ENCODE peak calls at places on chromosomes 2 and 18, in seven cellular contexts. One of them, this sample, is unnamed.

GRCh38 chr2:10303174-10303633 is 500 bp downstream of the HPCAL1 start:
- DNase-seq in heart right ventricle: no peak
- DNase-seq in thoracic aorta: no peak
- DNase-seq in aorta: peak; percentile 63
- DNase-seq in iPS DF 6.9: no peak
- DNase-seq in tibial artery: no peak
- DNase-seq in mammary epithelial cell: peak; percentile 39
- DNase-seq in this sample: no peak

GRCh38 chr2:162317910-162318279 is 589 bp downstream of the IFIH1 start:
- DNase-seq in iPS DF 6.9: no peak
- DNase-seq in heart right ventricle: no peak
- DNase-seq in aorta: peak; percentile 51
- DNase-seq in mammary epithelial cell: peak; percentile 60
- DNase-seq in thoracic aorta: no peak
- DNase-seq in tibial artery: no peak
- DNase-seq in this sample: no peak

GRCh38 chr2:121360566-121361300 is 75.7 kb upstream of the TFCP2L1 start:
- DNase-seq in mammary epithelial cell: peak; percentile 87
- DNase-seq in aorta: peak; percentile 70
- DNase-seq in thoracic aorta: peak; percentile 27
- DNase-seq in iPS DF 6.9: no peak
- DNase-seq in tibial artery: no peak
- DNase-seq in heart right ventricle: no peak
- DNase-seq in this sample: no peak

GRCh38 chr2:178806543-178806942 is 680 bp downstream of the TTN start:
- DNase-seq in tibial artery: no peak
- DNase-seq in aorta: no peak
- DNase-seq in thoracic aorta: no peak
- DNase-seq in iPS DF 6.9: no peak
- DNase-seq in mammary epithelial cell: no peak
- DNase-seq in heart right ventricle: peak; percentile 35
- DNase-seq in this sample: no peak

GRCh38 chr2:47867205-47867604 is 39.1 kb downstream of the FBXO11 start:
- DNase-seq in mammary epithelial cell: peak; percentile 77
- DNase-seq in tibial artery: no peak
- DNase-seq in thoracic aorta: no peak
- DNase-seq in aorta: no peak
- DNase-seq in heart right ventricle: peak; percentile 75
- DNase-seq in iPS DF 6.9: no peak
- DNase-seq in this sample: no peak

GRCh38 chr18:11167778-11168177 is 18.4 kb upstream of the PIEZO2 start:
- DNase-seq in heart right ventricle: no peak
- DNase-seq in aorta: no peak
- DNase-seq in iPS DF 6.9: no peak
- DNase-seq in tibial artery: no peak
- DNase-seq in mammary epithelial cell: no peak
- DNase-seq in thoracic aorta: no peak
- DNase-seq in this sample: no peak

GRCh38 chr2:28469304-28469703 is 26.6 kb upstream of the PLB1 start:
- DNase-seq in heart right ventricle: no peak
- DNase-seq in mammary epithelial cell: no peak
- DNase-seq in iPS DF 6.9: no peak
- DNase-seq in tibial artery: no peak
- DNase-seq in aorta: no peak
- DNase-seq in thoracic aorta: no peak
- DNase-seq in this sample: no peak

GRCh38 chr2:161418715-161419337 is 2.7 kb downstream of the TBR1 start:
- DNase-seq in iPS DF 6.9: no peak
- DNase-seq in mammary epithelial cell: no peak
- DNase-seq in tibial artery: no peak
- DNase-seq in thoracic aorta: no peak
- DNase-seq in heart right ventricle: no peak
- DNase-seq in aorta: no peak
- DNase-seq in this sample: no peak

GRCh38 chr2:109663721-109664120 is 49.6 kb downstream of the SOWAHC start:
- DNase-seq in thoracic aorta: peak; percentile 62
- DNase-seq in heart right ventricle: peak; percentile 82
- DNase-seq in iPS DF 6.9: no peak
- DNase-seq in mammary epithelial cell: peak; percentile 90
- DNase-seq in aorta: peak; percentile 85
- DNase-seq in tibial artery: peak; percentile 77
- DNase-seq in this sample: no peak

GRCh38 chr2:109238580-109238979 is 109.6 kb downstream of the SH3RF3 start:
- DNase-seq in aorta: peak; percentile 88
- DNase-seq in mammary epithelial cell: peak; percentile 48
- DNase-seq in heart right ventricle: no peak
- DNase-seq in tibial artery: peak; percentile 87
- DNase-seq in thoracic aorta: peak; percentile 41
- DNase-seq in iPS DF 6.9: no peak
- DNase-seq in this sample: peak; percentile 25

GRCh38 chr18:73752965-73753364 is 394.7 kb downstream of the FBXO15 start:
- DNase-seq in tibial artery: no peak
- DNase-seq in thoracic aorta: no peak
- DNase-seq in heart right ventricle: no peak
- DNase-seq in mammary epithelial cell: no peak
- DNase-seq in aorta: no peak
- DNase-seq in iPS DF 6.9: no peak
- DNase-seq in this sample: no peak

GRCh38 chr2:205477016-205477705 is 205.1 kb upstream of the NRP2 start:
- DNase-seq in aorta: no peak
- DNase-seq in iPS DF 6.9: no peak
- DNase-seq in thoracic aorta: no peak
- DNase-seq in heart right ventricle: no peak
- DNase-seq in mammary epithelial cell: peak; percentile 10
- DNase-seq in tibial artery: no peak
- DNase-seq in this sample: no peak

GRCh38 chr18:49561377-49562193 is at the start of gene LIPG:
- DNase-seq in iPS DF 6.9: peak; percentile 88
- DNase-seq in mammary epithelial cell: peak; percentile 97
- DNase-seq in thoracic aorta: no peak
- DNase-seq in heart right ventricle: no peak
- DNase-seq in aorta: peak; percentile 47
- DNase-seq in tibial artery: no peak
- DNase-seq in this sample: peak; percentile 34

GRCh38 chr2:181471227-181471626 is 14.0 kb downstream of the ITGA4 start:
- DNase-seq in tibial artery: no peak
- DNase-seq in aorta: no peak
- DNase-seq in heart right ventricle: no peak
- DNase-seq in thoracic aorta: no peak
- DNase-seq in mammary epithelial cell: no peak
- DNase-seq in iPS DF 6.9: no peak
- DNase-seq in this sample: peak; percentile 61

DNA sequence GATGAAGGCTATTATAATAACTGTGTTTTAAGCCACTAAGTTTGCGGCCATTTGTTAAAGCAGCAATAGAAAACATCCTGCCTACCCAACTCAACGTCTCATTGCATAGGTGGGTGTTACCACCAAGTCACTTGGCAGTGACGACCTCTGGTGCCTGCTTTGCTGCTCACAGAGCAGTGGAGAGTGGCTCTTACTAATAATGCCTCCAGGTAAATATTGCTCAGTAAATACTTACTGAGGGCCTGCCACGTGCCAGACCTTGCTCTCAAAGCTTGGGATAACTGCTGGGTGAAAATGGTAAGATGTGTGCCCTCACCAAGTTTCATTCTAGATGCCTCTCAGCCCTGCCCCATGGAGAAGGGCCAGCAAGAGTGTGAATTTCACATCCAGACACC is 27.7 kb downstream of the ITGA6 start:
- DNase-seq in thoracic aorta: no peak
- DNase-seq in iPS DF 6.9: no peak
- DNase-seq in mammary epithelial cell: no peak
- DNase-seq in aorta: no peak
- DNase-seq in tibial artery: no peak
- DNase-seq in heart right ventricle: no peak
- DNase-seq in this sample: no peak
- H3K27ac ChIP-seq in thoracic aorta: no peak overlapping the region
- H3K27ac ChIP-seq in iPS DF 6.9: no peak overlapping the region
- H3K27ac ChIP-seq in mammary epithelial cell: peak overlapping the region; percentile 69
- H3K27ac ChIP-seq in aorta: no peak overlapping the region
- H3K27ac ChIP-seq in tibial artery: no peak overlapping the region
- H3K27ac ChIP-seq in heart right ventricle: no peak overlapping the region
- H3K27ac ChIP-seq in this sample: no peak overlapping the region

DNA sequence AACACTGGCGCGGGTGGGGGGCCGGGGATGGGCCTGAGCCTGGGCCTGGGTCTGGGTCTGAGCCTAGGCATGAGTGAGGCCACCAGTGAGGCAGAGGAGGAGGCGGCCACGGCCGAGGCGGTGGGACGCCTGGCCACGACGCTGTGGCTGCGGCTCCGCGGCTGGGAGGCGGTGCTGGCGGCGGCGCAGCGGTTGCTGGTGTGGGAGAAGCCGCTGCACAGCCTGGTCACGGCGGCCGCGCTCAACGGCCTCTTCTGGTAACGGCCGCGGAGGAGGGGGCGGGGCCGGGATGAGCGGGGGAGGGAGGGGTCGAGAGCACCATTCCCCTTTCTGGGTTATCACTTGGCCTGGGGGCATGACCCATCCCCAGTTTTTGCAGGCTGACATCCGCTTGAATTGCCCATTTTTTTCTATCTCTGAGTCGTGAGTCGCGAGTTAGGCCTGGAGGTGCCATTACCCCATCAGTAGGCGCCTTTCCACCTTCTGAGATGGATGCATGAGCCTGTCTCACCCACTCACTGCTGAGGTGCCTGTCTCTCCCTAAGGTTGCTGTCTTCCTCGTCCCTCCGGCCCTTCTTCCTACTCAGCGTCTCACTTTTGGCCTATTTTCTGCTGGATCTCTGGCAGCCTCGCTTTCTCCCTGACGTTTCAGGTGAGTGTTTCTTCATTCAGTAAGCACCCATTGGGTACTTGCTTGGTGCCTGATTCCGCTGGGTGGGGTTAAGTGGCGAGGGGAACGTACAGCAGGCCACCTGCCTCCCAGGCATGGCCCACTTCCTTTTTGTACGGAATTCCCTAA is 501 bp downstream of the RETREG2 start:
- DNase-seq in aorta: peak; percentile 71
- DNase-seq in tibial artery: no peak
- DNase-seq in heart right ventricle: peak; percentile 43
- DNase-seq in iPS DF 6.9: no peak
- DNase-seq in thoracic aorta: no peak
- DNase-seq in mammary epithelial cell: peak; percentile 32
- DNase-seq in this sample: peak; percentile 38
- H3K36me3 ChIP-seq in aorta: peaks cover 10% of the 10 kb centered on the region
- H3K36me3 ChIP-seq in tibial artery: peaks cover 60% of the 10 kb centered on the region
- H3K36me3 ChIP-seq in heart right ventricle: peaks cover 63% of the 10 kb centered on the region
- H3K36me3 ChIP-seq in iPS DF 6.9: peaks cover 32% of the 10 kb centered on the region
- H3K36me3 ChIP-seq in thoracic aorta: peaks cover 55% of the 10 kb centered on the region
- H3K36me3 ChIP-seq in mammary epithelial cell: peaks cover 15% of the 10 kb centered on the region
- H3K36me3 ChIP-seq in this sample: peaks cover 57% of the 10 kb centered on the region

GRCh38 chr18:3592864-3593263 is 142.9 kb downstream of the TGIF1 start:
- DNase-seq in iPS DF 6.9: no peak
- DNase-seq in mammary epithelial cell: no peak
- DNase-seq in tibial artery: no peak
- DNase-seq in aorta: no peak
- DNase-seq in thoracic aorta: no peak
- DNase-seq in heart right ventricle: no peak
- DNase-seq in this sample: no peak
- H3K4me3 ChIP-seq in iPS DF 6.9: no peak overlapping the region
- H3K4me3 ChIP-seq in mammary epithelial cell: no peak overlapping the region
- H3K4me3 ChIP-seq in tibial artery: no peak overlapping the region
- H3K4me3 ChIP-seq in aorta: no peak overlapping the region
- H3K4me3 ChIP-seq in thoracic aorta: no peak overlapping the region
- H3K4me3 ChIP-seq in heart right ventricle: no peak overlapping the region
- H3K4me3 ChIP-seq in this sample: no peak overlapping the region

GRCh38 chr2:169523681-169524080 is 14.2 kb downstream of the KLHL41 start:
- DNase-seq in tibial artery: no peak
- DNase-seq in thoracic aorta: no peak
- DNase-seq in aorta: no peak
- DNase-seq in heart right ventricle: no peak
- DNase-seq in mammary epithelial cell: no peak
- DNase-seq in iPS DF 6.9: no peak
- DNase-seq in this sample: no peak
- H3K27ac ChIP-seq in tibial artery: no peak overlapping the region
- H3K27ac ChIP-seq in thoracic aorta: no peak overlapping the region
- H3K27ac ChIP-seq in aorta: no peak overlapping the region
- H3K27ac ChIP-seq in heart right ventricle: no peak overlapping the region
- H3K27ac ChIP-seq in mammary epithelial cell: no peak overlapping the region
- H3K27ac ChIP-seq in iPS DF 6.9: no peak overlapping the region
- H3K27ac ChIP-seq in this sample: no peak overlapping the region

GRCh38 chr2:170886391-170886790 is 42.7 kb upstream of the GORASP2 start:
- DNase-seq in heart right ventricle: no peak
- DNase-seq in mammary epithelial cell: peak; percentile 90
- DNase-seq in thoracic aorta: no peak
- DNase-seq in tibial artery: no peak
- DNase-seq in aorta: no peak
- DNase-seq in iPS DF 6.9: no peak
- DNase-seq in this sample: no peak

GRCh38 chr2:170881840-170882239 is 47.2 kb upstream of the GORASP2 start:
- DNase-seq in thoracic aorta: no peak
- DNase-seq in aorta: no peak
- DNase-seq in iPS DF 6.9: no peak
- DNase-seq in heart right ventricle: no peak
- DNase-seq in mammary epithelial cell: no peak
- DNase-seq in tibial artery: no peak
- DNase-seq in this sample: no peak

GRCh38 chr2:170885130-170885791 is 43.8 kb upstream of the GORASP2 start:
- DNase-seq in tibial artery: no peak
- DNase-seq in mammary epithelial cell: peak; percentile 45
- DNase-seq in heart right ventricle: no peak
- DNase-seq in thoracic aorta: no peak
- DNase-seq in iPS DF 6.9: no peak
- DNase-seq in aorta: no peak
- DNase-seq in this sample: no peak

GRCh38 chr2:170883683-170884082 is 45.4 kb upstream of the GORASP2 start:
- DNase-seq in thoracic aorta: no peak
- DNase-seq in iPS DF 6.9: no peak
- DNase-seq in aorta: no peak
- DNase-seq in tibial artery: no peak
- DNase-seq in mammary epithelial cell: no peak
- DNase-seq in heart right ventricle: no peak
- DNase-seq in this sample: no peak

DNA sequence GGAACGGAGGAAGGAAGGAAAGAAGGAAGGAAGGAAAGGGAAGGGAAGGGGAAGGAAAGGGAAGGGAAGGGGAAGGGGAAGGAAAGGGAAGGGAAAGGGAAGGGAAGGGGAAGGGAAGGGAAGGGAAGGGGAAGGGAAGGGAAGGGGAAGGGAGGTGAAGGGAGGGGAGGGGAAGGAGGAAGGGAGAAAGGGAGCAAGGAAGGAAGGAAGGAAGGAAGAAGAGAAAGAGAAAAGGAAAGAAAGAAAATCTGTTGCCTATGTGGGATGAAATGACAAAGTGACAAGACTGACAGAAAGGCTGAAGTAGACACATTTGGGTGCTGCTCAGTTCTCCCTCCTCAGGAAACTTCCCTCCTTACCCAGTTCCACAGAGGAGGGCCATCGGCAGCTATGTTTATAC is 46.3 kb upstream of the GORASP2 start:
- DNase-seq in tibial artery: no peak
- DNase-seq in iPS DF 6.9: no peak
- DNase-seq in thoracic aorta: no peak
- DNase-seq in heart right ventricle: no peak
- DNase-seq in mammary epithelial cell: no peak
- DNase-seq in aorta: no peak
- DNase-seq in this sample: no peak
- H3K36me3 ChIP-seq in tibial artery: no peaks in the 10 kb centered on the region
- H3K36me3 ChIP-seq in iPS DF 6.9: no peaks in the 10 kb centered on the region
- H3K36me3 ChIP-seq in thoracic aorta: no peaks in the 10 kb centered on the region
- H3K36me3 ChIP-seq in heart right ventricle: no peaks in the 10 kb centered on the region
- H3K36me3 ChIP-seq in mammary epithelial cell: no peaks in the 10 kb centered on the region
- H3K36me3 ChIP-seq in aorta: no peaks in the 10 kb centered on the region
- H3K36me3 ChIP-seq in this sample: no peaks in the 10 kb centered on the region